ENCODE peak calls at places on chromosomes 2 and 18, in ten cellular contexts. One of them, this sample, is unnamed.

GRCh38 chr2:220528180-220528579 is 900.8 kb downstream of the SLC4A3 start:
- DNase-seq in K562: no peak
- DNase-seq in A549: no peak
- DNase-seq in tibial nerve: no peak
- DNase-seq in PC-9: no peak
- DNase-seq in left lung: no peak
- DNase-seq in AG09309: no peak
- DNase-seq in fibroblast of pulmonary artery: peak; percentile 11
- DNase-seq in right lobe of liver: no peak
- DNase-seq in choroid plexus epithelial cell: peak; percentile 65
- DNase-seq in this sample: peak; percentile 15

GRCh38 chr2:174967693-174968260 is 37.4 kb downstream of the CHN1 start:
- DNase-seq in K562: no peak
- DNase-seq in A549: no peak
- DNase-seq in tibial nerve: no peak
- DNase-seq in PC-9: no peak
- DNase-seq in left lung: no peak
- DNase-seq in AG09309: no peak
- DNase-seq in fibroblast of pulmonary artery: no peak
- DNase-seq in right lobe of liver: no peak
- DNase-seq in choroid plexus epithelial cell: no peak
- DNase-seq in this sample: no peak

GRCh38 chr2:68091439-68092034 is 28.7 kb upstream of the C1D start:
- DNase-seq in K562: no peak
- DNase-seq in A549: no peak
- DNase-seq in tibial nerve: no peak
- DNase-seq in PC-9: no peak
- DNase-seq in left lung: no peak
- DNase-seq in AG09309: no peak
- DNase-seq in fibroblast of pulmonary artery: no peak
- DNase-seq in right lobe of liver: no peak
- DNase-seq in choroid plexus epithelial cell: no peak
- DNase-seq in this sample: no peak

GRCh38 chr2:194087569-194087968 is 1569.5 kb upstream of the SLC39A10 start:
- DNase-seq in K562: no peak
- DNase-seq in A549: no peak
- DNase-seq in tibial nerve: no peak
- DNase-seq in PC-9: no peak
- DNase-seq in left lung: no peak
- DNase-seq in AG09309: no peak
- DNase-seq in fibroblast of pulmonary artery: peak; percentile 64
- DNase-seq in right lobe of liver: no peak
- DNase-seq in choroid plexus epithelial cell: peak; percentile 59
- DNase-seq in this sample: peak; percentile 39

GRCh38 chr2:47083886-47084682 is 71.0 kb downstream of the STPG4 start:
- DNase-seq in K562: no peak
- DNase-seq in A549: no peak
- DNase-seq in tibial nerve: no peak
- DNase-seq in PC-9: no peak
- DNase-seq in left lung: no peak
- DNase-seq in AG09309: no peak
- DNase-seq in fibroblast of pulmonary artery: peak; percentile 52
- DNase-seq in right lobe of liver: no peak
- DNase-seq in choroid plexus epithelial cell: no peak
- DNase-seq in this sample: peak; percentile 36

GRCh38 chr2:144350151-144350802 is 169.6 kb downstream of the ZEB2 start:
- DNase-seq in K562: peak; percentile 55
- DNase-seq in A549: peak; percentile 51
- DNase-seq in tibial nerve: no peak
- DNase-seq in PC-9: no peak
- DNase-seq in left lung: no peak
- DNase-seq in AG09309: no peak
- DNase-seq in fibroblast of pulmonary artery: peak; percentile 83
- DNase-seq in right lobe of liver: no peak
- DNase-seq in choroid plexus epithelial cell: peak; percentile 89
- DNase-seq in this sample: peak; percentile 83

GRCh38 chr2:118565301-118565700 is 282.1 kb downstream of the EN1 start:
- DNase-seq in K562: no peak
- DNase-seq in A549: no peak
- DNase-seq in tibial nerve: no peak
- DNase-seq in PC-9: no peak
- DNase-seq in left lung: no peak
- DNase-seq in AG09309: no peak
- DNase-seq in fibroblast of pulmonary artery: no peak
- DNase-seq in right lobe of liver: no peak
- DNase-seq in choroid plexus epithelial cell: no peak
- DNase-seq in this sample: no peak

GRCh38 chr18:22214731-22215528 is 45.5 kb downstream of the GATA6 start:
- DNase-seq in K562: no peak
- DNase-seq in A549: peak; percentile 22
- DNase-seq in tibial nerve: no peak
- DNase-seq in PC-9: no peak
- DNase-seq in left lung: no peak
- DNase-seq in AG09309: no peak
- DNase-seq in fibroblast of pulmonary artery: peak; percentile 79
- DNase-seq in right lobe of liver: no peak
- DNase-seq in choroid plexus epithelial cell: peak; percentile 80
- DNase-seq in this sample: peak; percentile 73

GRCh38 chr2:175111200-175111657 is 56.8 kb downstream of the ATF2 start:
- DNase-seq in K562: peak; percentile 37
- DNase-seq in A549: peak; percentile 56
- DNase-seq in tibial nerve: no peak
- DNase-seq in PC-9: no peak
- DNase-seq in left lung: no peak
- DNase-seq in AG09309: peak; percentile 16
- DNase-seq in fibroblast of pulmonary artery: peak; percentile 73
- DNase-seq in right lobe of liver: no peak
- DNase-seq in choroid plexus epithelial cell: peak; percentile 79
- DNase-seq in this sample: peak; percentile 73

GRCh38 chr2:236673823-236674185 is 104.2 kb downstream of the ACKR3 start:
- DNase-seq in K562: no peak
- DNase-seq in A549: no peak
- DNase-seq in tibial nerve: no peak
- DNase-seq in PC-9: no peak
- DNase-seq in left lung: no peak
- DNase-seq in AG09309: no peak
- DNase-seq in fibroblast of pulmonary artery: no peak
- DNase-seq in right lobe of liver: no peak
- DNase-seq in choroid plexus epithelial cell: no peak
- DNase-seq in this sample: no peak

GRCh38 chr2:241530571-241530970 is 22.2 kb upstream of the STK25 start:
- DNase-seq in K562: no peak
- DNase-seq in A549: no peak
- DNase-seq in tibial nerve: no peak
- DNase-seq in PC-9: no peak
- DNase-seq in left lung: no peak
- DNase-seq in AG09309: no peak
- DNase-seq in fibroblast of pulmonary artery: no peak
- DNase-seq in right lobe of liver: no peak
- DNase-seq in choroid plexus epithelial cell: no peak
- DNase-seq in this sample: no peak

GRCh38 chr2:44291281-44292248 is 16.3 kb downstream of the SLC3A1 start:
- DNase-seq in K562: peak; percentile 28
- DNase-seq in A549: peak; percentile 99
- DNase-seq in tibial nerve: no peak
- DNase-seq in PC-9: peak; percentile 71
- DNase-seq in left lung: no peak
- DNase-seq in AG09309: peak; percentile 74
- DNase-seq in fibroblast of pulmonary artery: peak; percentile 62
- DNase-seq in right lobe of liver: peak; percentile 82
- DNase-seq in choroid plexus epithelial cell: peak; percentile 78
- DNase-seq in this sample: peak; percentile 77

GRCh38 chr2:204650611-204651010 is 105.3 kb downstream of the PARD3B start:
- DNase-seq in K562: no peak
- DNase-seq in A549: no peak
- DNase-seq in tibial nerve: no peak
- DNase-seq in PC-9: no peak
- DNase-seq in left lung: no peak
- DNase-seq in AG09309: no peak
- DNase-seq in fibroblast of pulmonary artery: no peak
- DNase-seq in right lobe of liver: no peak
- DNase-seq in choroid plexus epithelial cell: no peak
- DNase-seq in this sample: no peak

GRCh38 chr2:241559489-241560180 is 1.1 kb downstream of the BOK start:
- DNase-seq in K562: peak; percentile 40
- DNase-seq in A549: peak; percentile 60
- DNase-seq in tibial nerve: no peak
- DNase-seq in PC-9: peak; percentile 75
- DNase-seq in left lung: peak; percentile 81
- DNase-seq in AG09309: no peak
- DNase-seq in fibroblast of pulmonary artery: peak; percentile 59
- DNase-seq in right lobe of liver: peak; percentile 77
- DNase-seq in choroid plexus epithelial cell: peak; percentile 54
- DNase-seq in this sample: peak; percentile 60

GRCh38 chr2:130336150-130336876 is 6.4 kb upstream of the IMP4 start:
- DNase-seq in K562: no peak
- DNase-seq in A549: peak; percentile 19
- DNase-seq in tibial nerve: no peak
- DNase-seq in PC-9: no peak
- DNase-seq in left lung: no peak
- DNase-seq in AG09309: no peak
- DNase-seq in fibroblast of pulmonary artery: no peak
- DNase-seq in right lobe of liver: no peak
- DNase-seq in choroid plexus epithelial cell: no peak
- DNase-seq in this sample: no peak

GRCh38 chr2:13005761-13006336 is 289.1 kb downstream of the TRIB2 start:
- DNase-seq in K562: no peak
- DNase-seq in A549: no peak
- DNase-seq in tibial nerve: peak; percentile 24
- DNase-seq in PC-9: no peak
- DNase-seq in left lung: no peak
- DNase-seq in AG09309: no peak
- DNase-seq in fibroblast of pulmonary artery: peak; percentile 85
- DNase-seq in right lobe of liver: no peak
- DNase-seq in choroid plexus epithelial cell: peak; percentile 76
- DNase-seq in this sample: peak; percentile 85

GRCh38 chr2:239802101-239802649 is 223.0 kb downstream of the NDUFA10 start:
- DNase-seq in K562: no peak
- DNase-seq in A549: no peak
- DNase-seq in tibial nerve: no peak
- DNase-seq in PC-9: no peak
- DNase-seq in left lung: no peak
- DNase-seq in AG09309: no peak
- DNase-seq in fibroblast of pulmonary artery: no peak
- DNase-seq in right lobe of liver: peak; percentile 27
- DNase-seq in choroid plexus epithelial cell: no peak
- DNase-seq in this sample: no peak

GRCh38 chr2:237693281-237694039 is 66.1 kb downstream of the LRRFIP1 start:
- DNase-seq in K562: no peak
- DNase-seq in A549: peak; percentile 69
- DNase-seq in tibial nerve: no peak
- DNase-seq in PC-9: peak; percentile 49
- DNase-seq in left lung: no peak
- DNase-seq in AG09309: no peak
- DNase-seq in fibroblast of pulmonary artery: peak; percentile 53
- DNase-seq in right lobe of liver: no peak
- DNase-seq in choroid plexus epithelial cell: peak; percentile 63
- DNase-seq in this sample: peak; percentile 86

DNA sequence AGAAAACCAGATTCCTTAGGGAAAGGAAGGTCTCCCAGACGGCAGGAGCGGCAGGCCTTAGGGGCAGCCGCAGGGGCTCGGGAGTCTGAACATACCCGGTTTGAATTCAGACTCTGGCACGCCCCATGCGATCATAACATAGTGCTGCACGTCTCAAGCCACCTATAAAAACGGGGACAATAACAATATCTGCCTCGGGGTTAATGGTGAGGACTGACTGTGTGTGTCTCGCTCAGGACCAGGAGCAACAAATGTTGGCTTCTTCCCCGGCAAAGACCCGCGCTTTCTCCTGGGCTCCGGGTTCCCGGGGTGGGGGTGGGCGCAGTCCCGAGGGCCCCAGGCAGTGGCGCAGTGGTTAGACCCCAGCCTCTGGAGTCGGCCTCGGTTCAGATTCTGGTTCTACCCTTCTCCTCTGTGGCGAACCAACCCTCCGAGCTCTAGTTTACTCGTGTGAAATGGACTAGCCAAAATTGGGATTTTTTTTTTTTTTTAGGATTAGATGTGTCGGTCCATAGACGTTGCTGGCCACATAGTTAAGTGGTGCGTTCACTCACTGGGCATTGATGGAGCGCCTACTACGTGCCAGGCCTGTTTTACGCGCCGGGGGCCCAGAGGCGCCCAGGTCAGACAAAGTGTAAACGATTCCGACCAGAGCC is 959 bp upstream of the SH3BP4 start:
- DNase-seq in K562: no peak
- DNase-seq in A549: no peak
- DNase-seq in tibial nerve: no peak
- DNase-seq in PC-9: peak; percentile 29
- DNase-seq in left lung: no peak
- DNase-seq in AG09309: no peak
- DNase-seq in fibroblast of pulmonary artery: peak; percentile 50
- DNase-seq in right lobe of liver: no peak
- DNase-seq in choroid plexus epithelial cell: peak; percentile 62
- DNase-seq in this sample: peak; percentile 71
- TF ChIP-seq CTCF in K562: no peak
- TF ChIP-seq CTCF in A549: no peak
- TF ChIP-seq CTCF in tibial nerve: no peak
- TF ChIP-seq CTCF in PC-9: no peak
- TF ChIP-seq CTCF in left lung: no peak
- TF ChIP-seq CTCF in AG09309: no peak
- TF ChIP-seq CTCF in fibroblast of pulmonary artery: no peak
- TF ChIP-seq CTCF in right lobe of liver: no peak
- TF ChIP-seq CTCF in choroid plexus epithelial cell: peak; percentile 32
- TF ChIP-seq CTCF in this sample: no peak

GRCh38 chr2:232420463-232421188 is 14.0 kb downstream of the ALPG start:
- DNase-seq in K562: no peak
- DNase-seq in A549: peak; percentile 29
- DNase-seq in tibial nerve: no peak
- DNase-seq in PC-9: peak; percentile 70
- DNase-seq in left lung: peak; percentile 85
- DNase-seq in AG09309: no peak
- DNase-seq in fibroblast of pulmonary artery: no peak
- DNase-seq in right lobe of liver: no peak
- DNase-seq in choroid plexus epithelial cell: no peak
- DNase-seq in this sample: peak; percentile 7
- H3K4me3 ChIP-seq in K562: no peak overlapping the region
- H3K4me3 ChIP-seq in A549: peak overlapping the region; percentile 46
- H3K4me3 ChIP-seq in tibial nerve: no peak overlapping the region
- H3K4me3 ChIP-seq in PC-9: peak overlapping the region; percentile 58
- H3K4me3 ChIP-seq in left lung: peak overlapping the region; percentile 21
- H3K4me3 ChIP-seq in AG09309: no peak overlapping the region
- H3K4me3 ChIP-seq in fibroblast of pulmonary artery: no peak overlapping the region
- H3K4me3 ChIP-seq in right lobe of liver: no peak overlapping the region
- H3K4me3 ChIP-seq in choroid plexus epithelial cell: no peak overlapping the region
- H3K4me3 ChIP-seq in this sample: no peak overlapping the region

GRCh38 chr2:24021122-24021998 is 11.5 kb downstream of the MFSD2B start:
- DNase-seq in K562: peak; percentile 74
- DNase-seq in A549: peak; percentile 57
- DNase-seq in tibial nerve: no peak
- DNase-seq in PC-9: peak; percentile 71
- DNase-seq in left lung: no peak
- DNase-seq in AG09309: no peak
- DNase-seq in fibroblast of pulmonary artery: no peak
- DNase-seq in right lobe of liver: no peak
- DNase-seq in choroid plexus epithelial cell: no peak
- DNase-seq in this sample: no peak
- TF ChIP-seq CTCF in K562: peak; percentile 72
- TF ChIP-seq CTCF in A549: peak; percentile 41
- TF ChIP-seq CTCF in tibial nerve: no peak
- TF ChIP-seq CTCF in PC-9: peak; percentile 53
- TF ChIP-seq CTCF in left lung: peak; percentile 23
- TF ChIP-seq CTCF in AG09309: peak; percentile 23
- TF ChIP-seq CTCF in fibroblast of pulmonary artery: peak; percentile 26
- TF ChIP-seq CTCF in right lobe of liver: peak; percentile 18
- TF ChIP-seq CTCF in choroid plexus epithelial cell: peak; percentile 40
- TF ChIP-seq CTCF in this sample: peak; percentile 33

GRCh38 chr2:218881744-218882462 is 1.3 kb downstream of the WNT10A start:
- DNase-seq in K562: no peak
- DNase-seq in A549: no peak
- DNase-seq in tibial nerve: no peak
- DNase-seq in PC-9: no peak
- DNase-seq in left lung: no peak
- DNase-seq in AG09309: no peak
- DNase-seq in fibroblast of pulmonary artery: no peak
- DNase-seq in right lobe of liver: no peak
- DNase-seq in choroid plexus epithelial cell: no peak
- DNase-seq in this sample: no peak
- H3K4me3 ChIP-seq in K562: no peak overlapping the region
- H3K4me3 ChIP-seq in A549: no peak overlapping the region
- H3K4me3 ChIP-seq in tibial nerve: no peak overlapping the region
- H3K4me3 ChIP-seq in PC-9: no peak overlapping the region
- H3K4me3 ChIP-seq in left lung: no peak overlapping the region
- H3K4me3 ChIP-seq in AG09309: no peak overlapping the region
- H3K4me3 ChIP-seq in fibroblast of pulmonary artery: no peak overlapping the region
- H3K4me3 ChIP-seq in right lobe of liver: no peak overlapping the region
- H3K4me3 ChIP-seq in choroid plexus epithelial cell: no peak overlapping the region
- H3K4me3 ChIP-seq in this sample: no peak overlapping the region